ENCODE peak calls at places on chromosomes 11 and 22, in seven cellular contexts. H is GM12865; J is CD8-positive, alpha-beta T cell; B is right atrium auricular region; E is AG10803; X is AG04450; W is fibroblast of the aortic adventitia. N is an unnamed sample.

GRCh38 chr22:23801238-23801821 is 14.6 kb downstream of the SMARCB1 start:
- DNase-seq in J (no peak), H (no peak), W (no peak), B (no peak), E (no peak), X (no peak), N (no peak)

GRCh38 chr22:40668611-40669390 is 10.5 kb upstream of the MCHR1 start:
- DNase-seq in H (peak; percentile 48), B (no peak), J (no peak), X (no peak), E (peak; percentile 88), W (peak; percentile 91), N (no peak)

GRCh38 chr11:61362542-61362875 is 335 bp downstream of the TMEM138 start:
- DNase-seq in J (no peak), H (peak; percentile 56), X (no peak), B (no peak), W (peak; percentile 65), E (peak; percentile 49), N (peak; percentile 51)

GRCh38 chr22:31987180-31987579 is 42.8 kb downstream of the YWHAH start:
- DNase-seq in W (no peak), H (no peak), X (no peak), J (no peak), B (no peak), E (no peak), N (no peak)

GRCh38 chr22:32202161-32202538 is 2.7 kb downstream of the RFPL2 start:
- DNase-seq in H (no peak), E (no peak), X (no peak), W (no peak), B (no peak), J (no peak), N (no peak)

GRCh38 chr11:19573666-19574065 is 139.0 kb upstream of the NAV2 start:
- DNase-seq in J (no peak), X (no peak), B (no peak), E (no peak), W (no peak), H (no peak), N (no peak)

GRCh38 chr11:132310390-132311375 is 940.3 kb downstream of the NTM start:
- DNase-seq in J (no peak), B (no peak), W (peak; percentile 15), E (no peak), H (peak; percentile 51), X (no peak), N (peak; percentile 51)

GRCh38 chr11:36034572-36035331 is 90.9 kb downstream of the LDLRAD3 start:
- DNase-seq in B (no peak), J (no peak), W (peak; percentile 86), H (no peak), X (peak; percentile 70), E (peak; percentile 86), N (no peak)

GRCh38 chr11:34331329-34331728 is 26.5 kb downstream of the ABTB2 start:
- DNase-seq in B (no peak), X (no peak), W (peak; percentile 80), J (no peak), E (peak; percentile 78), H (no peak), N (no peak)

GRCh38 chr11:93783767-93784151 is 323 bp upstream of the MED17 start:
- DNase-seq in W (no peak), B (no peak), J (no peak), H (no peak), X (peak; percentile 1), E (no peak), N (no peak)

GRCh38 chr11:104731890-104732289 is 166.4 kb downstream of the CASP12 start:
- DNase-seq in H (no peak), B (no peak), J (no peak), W (no peak), E (no peak), X (no peak), N (no peak)

GRCh38 chr22:43155789-43156188 is 4.4 kb downstream of the TSPO start:
- DNase-seq in X (no peak), H (no peak), E (peak; percentile 20), W (no peak), B (no peak), J (no peak), N (no peak)

GRCh38 chr22:20638143-20638870 is 130.9 kb downstream of the MED15 start:
- DNase-seq in H (no peak), B (no peak), W (no peak), X (no peak), J (no peak), E (no peak), N (no peak)

GRCh38 chr11:28058333-28058732 is 49.6 kb downstream of the KIF18A start:
- DNase-seq in W (no peak), E (peak; percentile 75), J (no peak), H (no peak), X (peak; percentile 11), B (no peak), N (no peak)

GRCh38 chr11:105177658-105178057 is 38.1 kb upstream of the CARD18 start:
- DNase-seq in J (no peak), B (no peak), E (peak; percentile 91), H (no peak), W (peak; percentile 89), X (peak; percentile 63), N (no peak)

GRCh38 chr11:103862049-103862826 is 174.2 kb upstream of the DDI1 start:
- DNase-seq in H (peak; percentile 51), J (no peak), W (no peak), E (no peak), X (no peak), B (no peak), N (no peak)

GRCh38 chr11:76197332-76197731 is 9.0 kb downstream of the WNT11 start:
- DNase-seq in J (no peak), W (no peak), E (no peak), H (no peak), B (no peak), X (no peak), N (no peak)

GRCh38 chr11:104442320-104442719 is 278.4 kb upstream of the PDGFD start:
- DNase-seq in X (no peak), E (no peak), B (no peak), H (no peak), J (no peak), W (peak; percentile 53), N (no peak)

DNA sequence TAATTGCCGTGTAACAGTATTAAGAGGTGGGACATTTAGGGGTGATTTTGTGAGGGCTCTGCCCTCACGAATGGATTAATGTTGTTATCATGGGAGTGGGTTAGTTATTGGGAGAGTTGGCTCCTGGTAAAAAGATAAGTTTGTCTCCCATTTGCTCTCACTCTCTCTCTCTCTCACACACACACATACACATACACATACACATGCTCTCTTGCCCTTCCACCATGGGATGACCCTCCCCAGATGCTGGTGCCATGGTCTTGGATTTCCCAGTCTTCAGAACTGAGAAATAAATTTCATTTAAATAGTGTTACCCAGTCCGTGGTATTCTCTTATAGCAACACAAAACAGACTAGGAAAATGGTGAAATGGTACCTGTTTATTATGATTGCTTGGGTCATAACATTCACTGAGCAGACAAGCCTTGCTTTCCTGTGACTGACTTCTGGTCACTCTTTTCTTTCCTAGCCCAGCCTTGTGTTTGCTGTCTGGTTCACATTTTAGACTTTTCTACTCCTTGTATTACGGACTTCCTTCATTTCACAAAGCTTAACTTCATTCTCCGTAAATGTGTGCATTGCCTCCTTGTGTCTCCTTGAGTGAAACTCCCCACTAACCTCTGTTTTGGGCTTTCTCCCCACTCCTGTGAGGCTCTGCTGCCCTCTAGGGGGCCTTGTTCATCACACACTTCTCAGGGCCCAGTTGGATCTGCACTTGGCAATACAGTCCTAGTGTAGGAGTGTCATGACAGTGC is 206.5 kb upstream of the CTSC start:
- DNase-seq in H (peak; percentile 90), B (peak; percentile 81), X (peak; percentile 90), J (peak; percentile 85), W (peak; percentile 97), E (peak; percentile 93), N (peak; percentile 59)
- TF ChIP-seq CTCF in H (peak; percentile 90), B (peak; percentile 82), X (peak; percentile 100), J (peak; percentile 93), W (peak; percentile 96), E (peak; percentile 100), N (peak; percentile 93)

DNA sequence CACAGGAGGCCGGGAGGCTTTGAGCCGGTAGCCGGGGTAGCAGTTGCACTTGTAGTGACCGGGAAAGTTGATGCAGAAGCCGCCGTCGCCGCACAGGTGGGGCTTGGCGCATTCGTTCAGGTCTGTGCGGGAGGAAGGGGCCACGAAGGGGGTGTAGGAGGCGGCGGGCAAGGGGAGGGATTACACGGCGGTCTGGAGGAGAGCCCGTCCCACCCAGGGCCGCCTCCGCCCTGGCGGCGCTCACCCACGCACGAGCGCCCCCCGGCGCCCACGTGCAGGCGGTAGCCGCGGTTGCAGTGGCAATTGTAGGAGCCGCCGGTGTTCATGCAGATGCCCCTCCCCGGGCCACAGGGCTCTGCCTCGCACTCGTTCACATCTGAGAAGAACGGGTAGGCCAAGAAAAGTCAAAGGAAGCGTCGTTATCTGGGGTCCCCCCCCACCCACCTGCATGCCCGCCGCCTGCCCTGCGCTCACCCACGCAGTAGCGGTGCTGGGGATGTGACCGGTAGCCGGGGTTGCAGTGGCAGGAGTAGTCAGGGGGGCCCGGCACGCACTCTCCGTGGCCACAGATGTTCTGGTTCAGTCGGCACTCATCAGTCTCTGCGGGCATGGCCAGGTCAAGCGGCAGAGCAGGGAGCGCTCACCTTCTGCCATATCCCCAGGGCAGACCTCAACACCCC is 10.6 kb downstream of the LTBP3 start:
- DNase-seq in J (peak; percentile 72), E (no peak), X (no peak), H (no peak), W (no peak), B (no peak), N (no peak)
- TF ChIP-seq CTCF in J (no peak), E (no peak), X (no peak), H (peak; percentile 30), W (no peak), B (no peak), N (no peak)

GRCh38 chr11:60348116-60348515 is 21.1 kb downstream of the MS4A6E start:
- DNase-seq in W (no peak), J (no peak), X (no peak), B (no peak), E (no peak), H (peak; percentile 33), N (no peak)
- TF ChIP-seq CTCF in W (no peak), J (no peak), X (no peak), B (no peak), E (no peak), H (peak; percentile 34), N (peak; percentile 54)

GRCh38 chr11:12245091-12245490 is 132.3 kb upstream of the PARVA start:
- DNase-seq in W (peak; percentile 35), E (no peak), B (peak; percentile 80), X (no peak), J (no peak), H (no peak), N (no peak)

GRCh38 chr11:12246989-12247388 is 130.4 kb upstream of the PARVA start:
- DNase-seq in H (no peak), J (no peak), E (no peak), B (no peak), X (no peak), W (no peak), N (no peak)

GRCh38 chr11:12245549-12245986 is 131.8 kb upstream of the PARVA start:
- DNase-seq in X (no peak), E (no peak), J (no peak), W (no peak), B (no peak), H (no peak), N (no peak)

GRCh38 chr11:12247543-12248287 is 129.7 kb upstream of the PARVA start:
- DNase-seq in X (no peak), W (no peak), J (no peak), H (no peak), B (no peak), E (no peak), N (no peak)

DNA sequence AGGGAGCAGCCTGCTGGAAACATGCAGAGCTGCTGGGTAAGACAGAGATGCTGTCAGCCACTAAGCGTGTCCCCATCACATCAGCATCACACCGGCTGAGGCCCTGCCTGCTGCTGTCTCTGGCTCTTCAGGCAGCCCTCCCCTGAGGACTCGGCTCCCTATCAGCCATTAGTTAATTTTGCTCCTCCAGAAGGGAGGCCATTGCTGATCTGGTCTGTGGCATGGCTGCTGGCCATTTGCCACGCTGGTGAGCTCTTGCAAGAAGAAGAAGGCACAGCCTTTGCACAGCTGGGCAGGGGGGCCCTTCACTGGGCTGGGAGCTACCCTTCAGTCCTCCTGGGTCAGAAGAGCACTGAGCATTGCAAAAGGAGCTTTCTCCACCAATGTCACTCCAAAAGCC is 131.2 kb upstream of the PARVA start:
- DNase-seq in B (no peak), W (no peak), H (no peak), X (no peak), J (no peak), E (no peak), N (no peak)
- TF ChIP-seq CTCF in B (no peak), W (no peak), H (no peak), X (no peak), J (no peak), E (no peak), N (no peak)